ENCODE peak calls at places on chromosomes 13 and 19, in six cellular contexts. G is T-cell, Y is NCI-H1092, E is AG09309, O is iris pigment epithelial cell, A is IMR-90. I is an unnamed sample.

GRCh38 chr19:9891609-9892373 is 44.5 kb downstream of the OLFM2 start:
- DNase-seq in O (no peak), Y (no peak), A (no peak), E (no peak), G (no peak), I (no peak)

GRCh38 chr19:47540748-47541147 is 25.9 kb upstream of the NAPA start:
- DNase-seq in O (peak; percentile 65), A (peak; percentile 51), E (peak; percentile 11), Y (no peak), G (no peak), I (peak; percentile 74)

GRCh38 chr19:9906475-9907087 is 29.7 kb downstream of the OLFM2 start:
- DNase-seq in Y (no peak), O (no peak), A (no peak), G (no peak), E (no peak), I (no peak)

GRCh38 chr13:50589651-50590054 is 253.8 kb downstream of the DLEU7 start:
- DNase-seq in E (peak; percentile 72), O (peak; percentile 87), Y (no peak), A (peak; percentile 85), G (no peak), I (peak; percentile 67)

GRCh38 chr13:105638446-105638845 is 897.0 kb downstream of the EFNB2 start:
- DNase-seq in Y (no peak), O (peak; percentile 45), E (no peak), A (peak; percentile 8), G (no peak), I (peak; percentile 24)

GRCh38 chr13:61339054-61339621 is 76.5 kb downstream of the PCDH20 start:
- DNase-seq in A (no peak), G (no peak), O (no peak), Y (no peak), E (no peak), I (no peak)

GRCh38 chr13:110152351-110152750 is 154.6 kb downstream of the COL4A1 start:
- DNase-seq in A (no peak), E (no peak), Y (no peak), O (no peak), G (no peak), I (no peak)

GRCh38 chr13:106521101-106521799 is 14.2 kb downstream of the EFNB2 start:
- DNase-seq in Y (no peak), O (no peak), E (no peak), G (no peak), A (no peak), I (no peak)

GRCh38 chr19:4425531-4425930 is 23.1 kb downstream of the CHAF1A start:
- DNase-seq in Y (no peak), O (peak; percentile 78), E (peak; percentile 25), G (no peak), A (peak; percentile 96), I (peak; percentile 85)

GRCh38 chr13:79336971-79337370 is 69.1 kb downstream of the RBM26 start:
- DNase-seq in G (no peak), Y (no peak), E (no peak), A (no peak), O (no peak), I (no peak)